ENCODE peak calls at places on chromosomes 16 and 17, in five cellular contexts. O, F, B, H and V are unnamed samples.

GRCh38 chr16:68274441-68274840 is 10.1 kb downstream of the SLC7A6 start:
- DNase-seq in O (no peak), F (no peak), H (no peak), B (no peak), V (no peak)

GRCh38 chr17:81180836-81181810 is 15.1 kb upstream of the AATK start:
- DNase-seq in F (no peak), B (no peak), O (no peak), H (no peak), V (no peak)

GRCh38 chr17:8728251-8728925 is 16.2 kb downstream of the CCDC42 start:
- DNase-seq in O (no peak), B (no peak), H (no peak), F (no peak), V (no peak)

GRCh38 chr17:35373532-35373983 is at the start of gene SLFN11:
- DNase-seq in O (peak), F (peak), B (peak), H (peak), V (peak)

GRCh38 chr17:68595986-68596385 is 5.2 kb downstream of the FAM20A start:
- DNase-seq in B (no peak), O (no peak), H (no peak), F (no peak), V (no peak)

GRCh38 chr17:79035686-79036085 is 11.7 kb downstream of the C1QTNF1 start:
- DNase-seq in H (no peak), F (no peak), B (no peak), O (no peak), V (no peak)

GRCh38 chr17:43661699-43662431 is at the start of gene MEOX1:
- DNase-seq in F (peak), O (no peak), B (peak), H (no peak), V (no peak)

GRCh38 chr17:67478266-67479118 is 101.4 kb downstream of the PITPNC1 start:
- DNase-seq in F (no peak), H (no peak), B (no peak), O (no peak), V (no peak)

GRCh38 chr16:84020353-84020752 is 22.2 kb downstream of the SLC38A8 start:
- DNase-seq in H (no peak), F (no peak), B (no peak), O (no peak), V (no peak)

GRCh38 chr17:58402047-58402446 is 15.3 kb downstream of the RNF43 start:
- DNase-seq in F (peak), B (no peak), H (no peak), O (no peak), V (no peak)

GRCh38 chr17:49016775-49017463 is 19.7 kb downstream of the IGF2BP1 start:
- DNase-seq in F (peak), B (no peak), H (no peak), O (no peak), V (no peak)

GRCh38 chr16:68289621-68290329 is 21.0 kb downstream of the SLC7A6OS start:
- DNase-seq in H (peak), F (no peak), O (no peak), B (peak), V (no peak)